ENCODE peak calls at places on chromosomes 4 and X, in five cellular contexts. V is ovary, C is brain microvascular endothelial cell, K is adipocyte, P is pancreas. X is an unnamed sample.

GRCh38 chrX:152072236-152072635 is 66.1 kb downstream of the MAGEA10 start:
- DNase-seq in V (no peak), C (peak), K (peak), P (no peak), X (peak)

GRCh38 chr4:33924239-33924638 is 2320.1 kb downstream of the ARAP2 start:
- DNase-seq in V (no peak), C (no peak), K (peak), P (no peak), X (peak)

GRCh38 chr4:1236103-1236641 is 12.8 kb downstream of the CTBP1 start:
- DNase-seq in V (no peak), C (no peak), K (no peak), P (peak), X (no peak)

GRCh38 chrX:87968118-87968517 is 450.5 kb downstream of the KLHL4 start:
- DNase-seq in V (no peak), C (no peak), K (no peak), P (no peak), X (no peak)

GRCh38 chrX:28135378-28136047 is 154.3 kb upstream of the DCAF8L1 start:
- DNase-seq in V (no peak), C (peak), K (no peak), P (no peak), X (no peak)

GRCh38 chr4:242121-242848 is 63.0 kb downstream of the ZNF732 start:
- DNase-seq in V (peak), C (peak), K (peak), P (peak), X (no peak)

GRCh38 chr4:74583066-74583700 is 138.2 kb downstream of the AREG start:
- DNase-seq in V (no peak), C (no peak), K (peak), P (no peak), X (no peak)

GRCh38 chr4:152172146-152172545 is 363.7 kb downstream of the FBXW7 start:
- DNase-seq in V (no peak), C (no peak), K (no peak), P (no peak), X (no peak)

GRCh38 chr4:89489338-89489771 is 181.8 kb upstream of the GPRIN3 start:
- DNase-seq in V (no peak), C (no peak), K (no peak), P (no peak), X (no peak)

GRCh38 chr4:176376032-176376614 is 56.4 kb downstream of the SPCS3 start:
- DNase-seq in V (no peak), C (no peak), K (peak), P (no peak), X (no peak)

GRCh38 chrX:13167444-13168207 is 123.2 kb upstream of the FAM9C start:
- DNase-seq in V (no peak), C (no peak), K (peak), P (no peak), X (no peak)

GRCh38 chr4:76301775-76302162 is 4.8 kb upstream of the STBD1 start:
- DNase-seq in V (no peak), C (no peak), K (no peak), P (no peak), X (no peak)

GRCh38 chr4:31194823-31195222 is 474.7 kb downstream of the PCDH7 start:
- DNase-seq in V (no peak), C (no peak), K (peak), P (no peak), X (no peak)

GRCh38 chr4:6339818-6340445 is 70.3 kb downstream of the WFS1 start:
- DNase-seq in V (no peak), C (no peak), K (no peak), P (peak), X (no peak)

GRCh38 chr4:13905543-13905942 is 278.0 kb upstream of the BOD1L1 start:
- DNase-seq in V (no peak), C (peak), K (no peak), P (no peak), X (no peak)

GRCh38 chrX:47629419-47630210 is at the start of gene CFP:
- DNase-seq in V (no peak), C (no peak), K (no peak), P (no peak), X (no peak)

GRCh38 chr4:156173481-156173880 is 219.8 kb upstream of the CTSO start:
- DNase-seq in V (no peak), C (no peak), K (no peak), P (no peak), X (no peak)

GRCh38 chrX:20139966-20140365 is 1.7 kb downstream of the EIF1AX start:
- DNase-seq in V (no peak), C (no peak), K (peak), P (no peak), X (no peak)

GRCh38 chr4:174713181-174713580 is 115.9 kb downstream of the GLRA3 start:
- DNase-seq in V (no peak), C (no peak), K (peak), P (no peak), X (no peak)

GRCh38 chrX:27863813-27864212 is 56.0 kb downstream of the MAGEB10 start:
- DNase-seq in V (no peak), C (no peak), K (no peak), P (no peak), X (no peak)

GRCh38 chr4:168831919-168832745 is 177.9 kb downstream of the CBR4 start:
- DNase-seq in V (peak), C (peak), K (peak), P (peak), X (no peak)

GRCh38 chr4:94304365-94304971 is 38.2 kb downstream of the HPGDS start:
- DNase-seq in V (no peak), C (peak), K (peak), P (no peak), X (peak)

GRCh38 chr4:168028970-168029610 is 63.2 kb upstream of the ANXA10 start:
- DNase-seq in V (no peak), C (no peak), K (no peak), P (no peak), X (no peak)

GRCh38 chrX:39475372-39475771 is 622.4 kb downstream of the BCOR start:
- DNase-seq in V (no peak), C (no peak), K (no peak), P (no peak), X (no peak)

GRCh38 chr4:54227261-54228063 is 1.6 kb upstream of the PDGFRA start:
- DNase-seq in V (peak), C (peak), K (peak), P (no peak), X (no peak)

GRCh38 chr4:48570646-48571220 is 80.7 kb downstream of the ZAR1 start:
- DNase-seq in V (no peak), C (peak), K (peak), P (no peak), X (peak)

GRCh38 chrX:51215266-51215665 is 117.4 kb upstream of the NUDT10 start:
- DNase-seq in V (no peak), C (no peak), K (no peak), P (no peak), X (no peak)

GRCh38 chr4:130131536-130131935 is 1035.6 kb downstream of the C4orf33 start:
- DNase-seq in V (no peak), C (no peak), K (no peak), P (no peak), X (no peak)

GRCh38 chr4:16598241-16599224 is 299.9 kb downstream of the LDB2 start:
- DNase-seq in V (no peak), C (peak), K (peak), P (no peak), X (no peak)

GRCh38 chr4:99447079-99447478 is 11.9 kb upstream of the ADH7 start:
- DNase-seq in V (no peak), C (peak), K (peak), P (no peak), X (peak)

GRCh38 chr4:150982557-150983233 is 32.4 kb downstream of the LRBA start:
- DNase-seq in V (no peak), C (no peak), K (peak), P (no peak), X (no peak)

GRCh38 chr4:38955957-38956356 is 76.3 kb downstream of the TMEM156 start:
- DNase-seq in V (no peak), C (no peak), K (no peak), P (no peak), X (no peak)

GRCh38 chr4:153573881-153574807 is 108.0 kb downstream of the TMEM131L start:
- DNase-seq in V (peak), C (peak), K (peak), P (no peak), X (peak)

GRCh38 chr4:112557676-112558411 is 41.9 kb upstream of the NEUROG2 start:
- DNase-seq in V (no peak), C (no peak), K (peak), P (no peak), X (no peak)

GRCh38 chrX:19776753-19777152 is 110.6 kb downstream of the SH3KBP1 start:
- DNase-seq in V (no peak), C (no peak), K (no peak), P (no peak), X (no peak)

GRCh38 chrX:69508610-69509009 is 4.5 kb downstream of the NALF2 start:
- DNase-seq in V (no peak), C (no peak), K (no peak), P (no peak), X (no peak)

GRCh38 chrX:69505772-69506616 is 1.9 kb downstream of the NALF2 start:
- DNase-seq in V (no peak), C (no peak), K (no peak), P (no peak), X (no peak)

GRCh38 chrX:69504626-69505612 is 793 bp downstream of the NALF2 start:
- DNase-seq in V (no peak), C (no peak), K (no peak), P (no peak), X (no peak)

GRCh38 chrX:69506617-69507499 is 2.7 kb downstream of the NALF2 start:
- DNase-seq in V (no peak), C (no peak), K (no peak), P (no peak), X (no peak)

GRCh38 chrX:69507500-69507789 is 3.3 kb downstream of the NALF2 start:
- DNase-seq in V (no peak), C (no peak), K (no peak), P (no peak), X (no peak)
- H3K4me3 ChIP-seq in V (no peak), C (no peak), K (no peak), P (no peak), X (no peak)

GRCh38 chr4:2413821-2414610 is 4.4 kb downstream of the ZFYVE28 start:
- DNase-seq in V (no peak), C (no peak), K (peak), P (no peak), X (no peak)

GRCh38 chr4:2411786-2412510 is 6.5 kb downstream of the ZFYVE28 start:
- DNase-seq in V (no peak), C (no peak), K (no peak), P (no peak), X (no peak)

GRCh38 chr4:2415213-2415612 is 3.2 kb downstream of the ZFYVE28 start:
- DNase-seq in V (no peak), C (no peak), K (no peak), P (no peak), X (no peak)

GRCh38 chr4:2412885-2413716 is 5.3 kb downstream of the ZFYVE28 start:
- DNase-seq in V (peak), C (peak), K (peak), P (peak), X (peak)

GRCh38 chr4:2412534-2412884 is 5.9 kb downstream of the ZFYVE28 start:
- DNase-seq in V (no peak), C (no peak), K (no peak), P (no peak), X (no peak)
- H3K4me3 ChIP-seq in V (no peak), C (peak), K (peak), P (no peak), X (peak)

DNA sequence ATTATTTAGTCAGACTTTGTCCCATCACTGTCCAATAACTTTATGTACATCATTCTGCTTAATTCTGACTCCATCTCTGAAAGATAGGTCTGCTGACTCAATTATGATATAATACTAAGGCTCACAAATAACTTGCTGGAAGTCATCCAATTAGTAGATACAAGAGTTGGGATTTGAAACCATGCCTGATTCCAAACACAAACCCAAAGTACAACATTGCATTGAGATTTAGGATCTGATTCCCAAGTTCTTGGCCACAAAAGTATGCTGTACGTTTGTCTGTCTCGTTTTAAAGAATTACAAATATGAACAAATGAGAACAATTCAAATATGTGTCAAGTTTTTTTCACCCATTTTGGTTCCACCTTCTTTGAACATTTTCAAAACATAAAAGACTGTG is 108.8 kb downstream of the AMELX start:
- DNase-seq in V (no peak), C (no peak), K (peak), P (no peak), X (no peak)
- H3K4me3 ChIP-seq in V (no peak), C (no peak), K (no peak), P (no peak), X (no peak)

GRCh38 chr4:139761461-139761860 is 95.8 kb downstream of the MGST2 start:
- DNase-seq in V (no peak), C (peak), K (no peak), P (no peak), X (no peak)
- H3K4me3 ChIP-seq in V (no peak), C (no peak), K (no peak), P (no peak), X (no peak)

GRCh38 chrX:116284383-116284782 is 113.8 kb downstream of the AGTR2 start:
- DNase-seq in V (no peak), C (no peak), K (no peak), P (no peak), X (no peak)
- H3K4me3 ChIP-seq in V (no peak), C (no peak), K (no peak), P (no peak), X (no peak)

X was measured in kidney epithelial cell.